ENCODE peak calls at places on chromosomes 4 and X, in four cellular contexts. A, H, L and Q are unnamed samples.

GRCh38 chr4:6751611-6752485 is 30.7 kb upstream of the KIAA0232 start:
- DNase-seq in A (no peak), H (no peak), L (no peak), Q (no peak)

GRCh38 chr4:37793562-37793961 is 32.9 kb upstream of the PGM2 start:
- DNase-seq in A (no peak), H (peak), L (no peak), Q (no peak)

GRCh38 chr4:90845777-90846176 is 718.6 kb downstream of the CCSER1 start:
- DNase-seq in A (no peak), H (no peak), L (no peak), Q (no peak)

GRCh38 chrX:130887392-130887791 is 15.6 kb downstream of the ENOX2 start:
- DNase-seq in A (no peak), H (no peak), L (no peak), Q (no peak)

GRCh38 chrX:12581546-12581945 is 209.7 kb upstream of the PRPS2 start:
- DNase-seq in A (no peak), H (no peak), L (no peak), Q (peak)

GRCh38 chrX:88325634-88326033 is 421.4 kb upstream of the CPXCR1 start:
- DNase-seq in A (no peak), H (no peak), L (no peak), Q (no peak)

GRCh38 chr4:151931563-151931962 is 170.8 kb upstream of the GATB start:
- DNase-seq in A (no peak), H (no peak), L (no peak), Q (no peak)

GRCh38 chr4:183430317-183430986 is 14.0 kb upstream of the CDKN2AIP start:
- DNase-seq in A (no peak), H (no peak), L (no peak), Q (peak)

GRCh38 chrX:13598877-13599276 is 29.5 kb downstream of the EGFL6 start:
- DNase-seq in A (peak), H (no peak), L (no peak), Q (peak)

GRCh38 chr4:67071641-67072040 is 473.7 kb downstream of the CENPC start:
- DNase-seq in A (no peak), H (no peak), L (no peak), Q (no peak)

GRCh38 chr4:162510115-162510514 is 346.3 kb upstream of the FSTL5 start:
- DNase-seq in A (no peak), H (no peak), L (no peak), Q (no peak)

GRCh38 chr4:63937961-63938360 is 471.3 kb downstream of the TECRL start:
- DNase-seq in A (no peak), H (no peak), L (no peak), Q (no peak)

GRCh38 chr4:16206848-16207247 is 19.4 kb downstream of the TAPT1 start:
- DNase-seq in A (no peak), H (no peak), L (no peak), Q (no peak)

GRCh38 chr4:16207409-16207808 is 18.9 kb downstream of the TAPT1 start:
- DNase-seq in A (no peak), H (no peak), L (no peak), Q (no peak)

GRCh38 chr4:16206301-16206700 is 20.0 kb downstream of the TAPT1 start:
- DNase-seq in A (no peak), H (no peak), L (no peak), Q (no peak)

GRCh38 chr4:16204505-16204904 is 21.8 kb downstream of the TAPT1 start:
- DNase-seq in A (no peak), H (no peak), L (no peak), Q (no peak)

DNA sequence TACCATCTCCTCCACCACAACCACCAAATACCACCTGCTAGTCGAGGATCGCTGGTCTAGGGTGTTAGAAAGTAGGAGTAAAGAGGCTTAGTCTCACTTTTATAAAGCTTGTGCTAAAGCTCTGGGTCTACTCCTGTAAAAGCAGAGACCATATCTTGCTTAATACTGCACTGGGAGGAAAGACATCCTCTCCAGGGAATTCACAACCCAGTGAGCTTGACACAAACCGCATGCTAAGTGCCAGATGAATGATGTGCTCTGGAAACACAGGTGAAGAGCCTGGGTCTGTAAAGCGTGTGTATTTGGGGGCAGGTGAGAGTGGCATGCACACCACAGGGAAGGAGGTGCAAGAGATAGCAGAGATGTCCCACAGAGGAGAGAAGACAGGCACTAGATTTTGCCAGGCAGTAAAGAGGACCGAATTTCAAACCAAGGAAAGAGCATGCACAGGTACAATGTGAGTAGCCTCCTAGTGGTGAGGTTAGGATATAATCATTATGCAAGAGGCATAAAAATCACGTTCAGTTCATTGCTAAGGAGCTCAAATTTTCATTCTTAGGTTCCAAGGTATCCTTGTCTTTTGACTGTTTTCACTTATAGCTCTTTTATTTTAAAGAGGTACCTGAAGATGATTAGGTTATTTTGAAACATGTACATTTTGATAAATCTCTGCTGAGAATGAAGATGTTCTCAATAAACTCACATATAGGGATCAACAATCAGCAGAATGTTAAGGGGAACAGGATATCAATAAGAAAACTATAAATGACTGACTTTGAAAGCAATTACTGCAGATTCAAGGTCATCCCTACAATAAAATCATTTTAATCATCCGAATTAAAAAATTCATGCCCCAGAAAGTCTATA is 20.7 kb downstream of the TAPT1 start:
- DNase-seq in A (peak), H (peak), L (no peak), Q (no peak)
- TF ChIP-seq CREB1 in A (no peak), H (no peak), L (no peak), Q (no peak)

GRCh38 chrX:102765794-102766193 is 45.3 kb downstream of the GPRASP3 start:
- DNase-seq in A (no peak), H (no peak), L (no peak), Q (no peak)
- TF ChIP-seq CBFB in A (no peak), H (no peak), L (no peak), Q (no peak)

DNA sequence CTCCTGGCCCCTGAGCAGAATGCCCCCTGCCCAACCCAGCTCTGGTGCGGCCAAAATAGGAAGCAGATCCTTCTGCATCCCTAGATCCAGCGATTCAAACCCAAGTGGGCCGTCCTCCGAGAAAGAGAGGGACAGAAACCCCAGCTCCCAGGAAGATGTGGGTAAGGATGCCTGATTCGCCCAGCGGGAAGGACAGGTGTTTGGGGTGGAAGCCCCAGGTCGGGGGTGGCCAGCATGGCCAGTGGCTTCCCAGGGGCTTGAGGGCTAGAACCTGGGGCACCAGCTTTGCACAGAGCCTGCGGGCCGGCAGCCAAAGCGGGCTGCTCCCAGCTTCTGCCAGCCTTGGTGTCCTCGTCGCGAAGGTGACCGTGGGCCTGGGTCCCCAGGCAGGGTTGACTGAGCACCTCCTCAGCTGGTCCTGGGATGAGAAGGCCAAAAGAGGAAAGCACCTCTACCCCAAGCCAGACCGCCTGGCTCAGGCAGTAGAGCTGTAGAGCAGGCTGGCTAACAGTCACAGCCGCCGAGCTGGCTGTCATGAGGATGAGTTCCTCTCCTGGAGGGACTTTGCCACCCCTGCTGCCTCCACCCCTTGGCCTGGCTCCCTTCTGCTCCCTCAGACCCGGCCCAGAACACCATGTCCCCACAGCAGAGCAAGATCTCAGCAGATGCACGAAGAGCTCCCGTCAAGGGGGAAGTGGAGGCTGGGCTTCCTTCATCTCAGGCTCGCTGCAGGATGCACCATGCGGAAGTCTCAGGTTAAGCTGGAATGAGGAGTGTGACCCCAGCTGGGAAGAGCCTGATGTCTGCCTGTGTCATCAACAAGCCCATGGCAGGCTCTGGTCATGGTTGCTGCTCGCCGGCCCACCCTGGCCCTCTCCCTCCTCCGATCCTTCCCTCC is 59.9 kb downstream of the CPZ start:
- DNase-seq in A (no peak), H (no peak), L (no peak), Q (no peak)
- TF ChIP-seq CREB1 in A (no peak), H (no peak), L (no peak), Q (no peak)

DNA sequence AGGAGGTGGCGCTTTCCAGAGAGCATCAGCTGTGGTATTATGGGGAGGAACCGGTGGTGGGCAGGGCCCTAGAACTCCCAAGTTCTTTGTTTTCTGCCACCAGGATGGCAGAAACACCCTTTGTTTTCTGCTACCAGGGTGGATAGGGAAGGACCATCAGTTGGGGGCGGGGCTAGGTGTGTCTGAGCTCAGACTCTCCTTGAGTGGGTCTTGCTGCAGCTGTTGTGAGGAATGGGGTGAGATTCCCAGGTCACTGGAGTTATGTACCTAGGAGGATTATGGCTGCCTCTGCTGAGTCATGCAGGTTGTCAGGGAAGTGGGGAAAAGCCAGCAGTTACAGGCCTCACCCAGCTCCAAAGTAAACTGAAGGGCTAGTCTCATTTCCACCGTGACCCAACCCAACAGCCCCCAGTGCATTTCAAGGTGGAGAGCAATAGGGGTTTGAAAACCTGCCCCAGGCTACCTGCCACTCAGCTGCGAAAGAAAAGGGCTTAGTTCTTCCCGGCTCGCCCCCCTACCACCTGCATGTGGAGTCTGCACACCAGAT is 167.8 kb upstream of the FAM241A start:
- DNase-seq in A (no peak), H (no peak), L (no peak), Q (no peak)
- TF ChIP-seq CBFB in A (no peak), H (no peak), L (no peak), Q (no peak)

GRCh38 chr4:145482209-145483021 is 762 bp downstream of the SMAD1 start:
- DNase-seq in A (no peak), H (peak), L (peak), Q (peak)
- TF ChIP-seq CREB1 in A (no peak), H (no peak), L (peak), Q (no peak)